ENCODE peak calls at places on chromosomes 5 and 9, in eight cellular contexts. P, U, M, L, Q, Y, A and N are unnamed samples.

GRCh38 chr9:86721843-86722705 is 225.2 kb downstream of the GAS1 start:
- DNase-seq in Q (no peak), M (no peak), A (no peak), P (peak), Y (peak), U (no peak), L (no peak), N (no peak)

GRCh38 chr9:106929471-106930198 is 66.7 kb downstream of the ZNF462 start:
- DNase-seq in A (no peak), M (no peak), L (no peak), Q (no peak), Y (peak), U (no peak), P (no peak), N (no peak)

GRCh38 chr5:60677831-60678664 is 21.9 kb downstream of the DEPDC1B start:
- DNase-seq in Q (no peak), A (peak), U (no peak), M (no peak), Y (no peak), P (no peak), L (no peak), N (no peak)

GRCh38 chr5:513216-514100 is 10.8 kb downstream of the SLC9A3 start:
- DNase-seq in M (no peak), A (no peak), P (no peak), L (no peak), U (no peak), Y (no peak), Q (no peak), N (no peak)

GRCh38 chr9:27518006-27518405 is 6.1 kb upstream of the IFNK start:
- DNase-seq in U (no peak), P (no peak), L (no peak), A (no peak), Y (no peak), M (no peak), Q (no peak), N (no peak)

GRCh38 chr9:112554516-112554915 is 67.9 kb downstream of the KIAA1958 start:
- DNase-seq in L (no peak), Y (no peak), Q (no peak), M (no peak), P (no peak), A (no peak), U (no peak), N (no peak)

GRCh38 chr5:128498844-128499455 is 39.1 kb downstream of the FBN2 start:
- DNase-seq in U (no peak), Y (peak), M (no peak), A (no peak), L (no peak), Q (peak), P (no peak), N (no peak)

GRCh38 chr9:17799383-17799782 is 220.5 kb downstream of the SH3GL2 start:
- DNase-seq in Y (no peak), L (no peak), U (no peak), Q (no peak), P (no peak), A (no peak), M (no peak), N (no peak)

GRCh38 chr5:3490962-3491477 is 104.6 kb upstream of the IRX1 start:
- DNase-seq in M (no peak), P (no peak), U (no peak), L (no peak), Y (no peak), Q (no peak), A (no peak), N (no peak)

GRCh38 chr5:72841756-72842535 is 25.5 kb downstream of the TNPO1 start:
- DNase-seq in Q (no peak), M (no peak), A (no peak), L (no peak), P (no peak), Y (no peak), U (no peak), N (no peak)

GRCh38 chr5:137218471-137218870 is 280.7 kb downstream of the SPOCK1 start:
- DNase-seq in U (no peak), Y (no peak), M (no peak), Q (no peak), L (no peak), A (no peak), P (no peak), N (peak)

GRCh38 chr5:132073231-132074013 is at the start of gene CSF2:
- DNase-seq in Y (no peak), A (no peak), L (peak), P (no peak), M (no peak), Q (no peak), U (no peak), N (no peak)

GRCh38 chr5:71883745-71884103 is 164.6 kb downstream of the CARTPT start:
- DNase-seq in A (no peak), L (no peak), U (peak), Y (peak), Q (no peak), P (peak), M (no peak), N (no peak)

GRCh38 chr9:81829201-81829882 is 98.9 kb upstream of the SPATA31D4 start:
- DNase-seq in Y (no peak), L (no peak), P (no peak), M (no peak), U (peak), A (no peak), Q (no peak), N (no peak)

GRCh38 chr9:98342819-98343208 is 87.4 kb upstream of the TBC1D2 start:
- DNase-seq in L (no peak), P (no peak), M (no peak), Y (no peak), A (no peak), U (no peak), Q (no peak), N (no peak)

GRCh38 chr9:114450181-114450580 is 55.1 kb downstream of the WHRN start:
- DNase-seq in M (no peak), Y (no peak), Q (no peak), A (no peak), U (peak), L (no peak), P (no peak), N (peak)

GRCh38 chr9:81590688-81591087 is 98.7 kb downstream of the TLE1 start:
- DNase-seq in Q (no peak), A (no peak), Y (no peak), L (no peak), U (no peak), P (no peak), M (no peak), N (no peak)

GRCh38 chr9:87497080-87497603 is 525 bp upstream of the DAPK1 start:
- DNase-seq in P (no peak), U (no peak), L (no peak), Q (no peak), M (no peak), Y (no peak), A (no peak), N (no peak)

GRCh38 chr5:176700239-176700847 is 53.1 kb downstream of the TSPAN17 start:
- DNase-seq in P (no peak), U (peak), L (no peak), M (no peak), Y (no peak), A (no peak), Q (no peak), N (no peak)

GRCh38 chr5:78280261-78280660 is 14.2 kb downstream of the AP3B1 start:
- DNase-seq in M (no peak), A (no peak), U (no peak), P (no peak), Q (no peak), Y (no peak), L (no peak), N (no peak)

GRCh38 chr9:86281577-86282076 is 711 bp downstream of the ISCA1 start:
- DNase-seq in U (no peak), Y (no peak), M (no peak), P (no peak), Q (no peak), L (no peak), A (no peak), N (no peak)

GRCh38 chr9:71725590-71726338 is 42.5 kb downstream of the CEMIP2 start:
- DNase-seq in Y (no peak), L (no peak), M (no peak), Q (no peak), P (no peak), U (no peak), A (no peak), N (no peak)

GRCh38 chr9:129247285-129248153 is 69.5 kb upstream of the IER5L start:
- DNase-seq in Y (no peak), Q (no peak), A (no peak), M (no peak), U (no peak), P (peak), L (peak), N (no peak)

GRCh38 chr5:171749365-171749764 is 36.3 kb upstream of the SMIM23 start:
- DNase-seq in Q (no peak), Y (no peak), L (no peak), U (no peak), A (no peak), M (no peak), P (no peak), N (no peak)

GRCh38 chr5:150293091-150293941 is 3.7 kb upstream of the CAMK2A start:
- DNase-seq in M (no peak), Q (no peak), A (no peak), Y (no peak), P (no peak), U (no peak), L (peak), N (no peak)

DNA sequence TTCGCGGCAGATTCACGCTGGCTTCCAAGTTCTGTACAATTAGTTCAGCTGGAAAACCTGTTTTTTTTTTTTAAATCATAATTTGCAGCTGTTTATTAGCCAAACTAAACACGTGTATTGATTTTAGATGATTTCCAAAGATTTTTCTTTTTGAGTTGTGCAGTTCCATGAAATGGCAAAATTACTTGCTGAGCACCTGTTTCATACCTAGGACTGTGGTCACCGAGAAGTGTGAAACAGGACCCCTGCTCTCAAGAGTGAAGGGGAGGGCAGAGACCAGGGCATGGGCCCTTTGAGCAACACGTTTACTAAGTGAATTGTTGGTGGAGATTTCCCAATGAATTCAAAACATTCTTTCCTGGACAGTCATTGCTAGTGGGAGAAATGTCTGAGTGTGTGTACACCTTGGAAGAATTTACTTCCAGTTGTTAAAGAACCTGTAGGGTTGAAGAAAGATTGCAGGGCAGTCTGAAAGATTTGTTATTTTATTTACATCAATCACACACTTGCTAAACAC is 696 bp downstream of the SNX24 start:
- DNase-seq in Q (no peak), Y (no peak), M (no peak), L (no peak), P (no peak), U (no peak), A (no peak), N (no peak)
- H3K4me3 ChIP-seq in Q (peak), Y (peak), M (peak), L (peak), P (peak), U (peak), A (peak), N (peak)

DNA sequence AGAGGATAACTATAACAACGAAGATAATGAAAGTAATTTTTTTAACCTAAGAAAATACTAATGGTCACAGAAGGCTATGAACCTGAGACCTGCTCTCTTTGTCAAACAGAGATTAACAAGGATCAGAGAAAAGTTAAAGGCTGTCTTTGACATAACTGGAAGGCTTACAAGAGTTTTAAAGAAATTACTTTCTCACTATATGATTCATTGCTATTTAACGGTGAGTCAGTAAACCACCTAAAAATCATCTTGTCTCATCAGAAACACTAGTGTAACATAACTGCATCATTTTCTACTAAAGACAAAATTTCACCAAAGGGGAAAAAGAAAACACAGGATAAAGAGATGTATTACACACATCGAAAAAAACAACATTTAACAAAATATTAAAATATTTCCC is 19.3 kb downstream of the MLANA start:
- DNase-seq in M (no peak), P (no peak), Y (no peak), Q (no peak), U (no peak), A (no peak), L (no peak), N (no peak)
- H3K27ac ChIP-seq in M (no peak), P (no peak), Y (no peak), Q (no peak), U (no peak), A (no peak), L (no peak), N (no peak)

GRCh38 chr9:137454145-137454505 is 5.0 kb downstream of the NSMF start:
- DNase-seq in M (no peak), A (peak), U (peak), P (peak), L (peak), Q (peak), Y (peak), N (no peak)
- H3K4me3 ChIP-seq in M (no peak), A (peak), U (peak), P (peak), L (peak), Q (peak), Y (peak), N (peak)

DNA sequence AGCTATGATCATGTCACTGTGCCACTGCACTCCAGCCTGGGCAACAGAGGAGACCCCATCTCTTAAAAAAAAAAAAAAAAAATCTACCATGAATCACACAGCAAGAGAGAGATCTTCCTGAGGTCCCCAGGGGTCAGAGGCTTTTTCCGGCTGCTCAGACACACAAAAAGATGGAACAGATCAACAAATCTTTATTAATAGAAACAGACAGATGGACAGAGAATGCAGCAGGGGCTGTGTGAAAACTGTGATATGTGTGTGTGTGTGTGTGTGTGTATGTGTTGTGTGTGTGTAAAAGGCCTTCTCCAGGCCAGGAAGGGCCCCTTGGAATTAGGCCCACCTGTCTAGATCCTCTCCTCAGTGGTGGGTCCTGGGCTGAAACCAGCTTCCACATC is 3.0 kb downstream of the SIGMAR1 start:
- DNase-seq in Y (no peak), L (no peak), A (no peak), M (no peak), U (no peak), Q (no peak), P (peak), N (no peak)
- H3K27ac ChIP-seq in Y (no peak), L (no peak), A (no peak), M (no peak), U (no peak), Q (no peak), P (no peak), N (no peak)

GRCh38 chr5:140557965-140558364 is 692 bp upstream of the SRA1 start:
- DNase-seq in L (no peak), Q (no peak), Y (no peak), A (no peak), U (no peak), M (no peak), P (no peak), N (no peak)
- H3K4me3 ChIP-seq in L (no peak), Q (no peak), Y (no peak), A (no peak), U (no peak), M (no peak), P (peak), N (peak)

GRCh38 chr9:134322781-134323241 is 3.4 kb upstream of the RXRA start:
- DNase-seq in Q (no peak), P (no peak), A (no peak), U (peak), Y (no peak), M (no peak), L (peak), N (no peak)
- H3K27ac ChIP-seq in Q (no peak), P (peak), A (no peak), U (no peak), Y (no peak), M (no peak), L (no peak), N (peak)

GRCh38 chr5:54524082-54524481 is 6.5 kb downstream of the SNX18 start:
- DNase-seq in M (no peak), L (no peak), U (no peak), Y (no peak), P (no peak), A (no peak), Q (no peak), N (peak)

GRCh38 chr5:54520940-54521339 is 3.4 kb downstream of the SNX18 start:
- DNase-seq in Y (no peak), Q (no peak), L (no peak), U (no peak), M (no peak), P (no peak), A (no peak), N (no peak)

GRCh38 chr5:54520438-54520846 is 2.9 kb downstream of the SNX18 start:
- DNase-seq in Y (peak), Q (peak), A (peak), M (no peak), P (no peak), L (no peak), U (no peak), N (no peak)

GRCh38 chr5:54523534-54523933 is 6.0 kb downstream of the SNX18 start:
- DNase-seq in L (no peak), P (no peak), U (no peak), Y (no peak), Q (no peak), M (no peak), A (no peak), N (no peak)

GRCh38 chr5:54522080-54522479 is 4.5 kb downstream of the SNX18 start:
- DNase-seq in P (no peak), Q (no peak), M (no peak), Y (no peak), U (no peak), L (no peak), A (no peak), N (no peak)
- H3K4me3 ChIP-seq in P (peak), Q (no peak), M (no peak), Y (peak), U (peak), L (peak), A (peak), N (peak)